ENCODE peak calls at places on chromosomes 3 and 15, in six cellular contexts. One of them, this sample, is unnamed.

GRCh38 chr15:72857331-72858065 is 73.9 kb upstream of the ADPGK start:
- DNase-seq in bronchial epithelial cell: peak
- DNase-seq in astrocyte: no peak
- DNase-seq in HCT116: no peak
- DNase-seq in foreskin fibroblast: no peak
- DNase-seq in gastrocnemius medialis: no peak
- DNase-seq in this sample: no peak

GRCh38 chr3:127141921-127142730 is 50.8 kb upstream of the PRR23E start:
- DNase-seq in bronchial epithelial cell: peak
- DNase-seq in astrocyte: no peak
- DNase-seq in HCT116: no peak
- DNase-seq in foreskin fibroblast: no peak
- DNase-seq in gastrocnemius medialis: no peak
- DNase-seq in this sample: peak

GRCh38 chr3:124768812-124769211 is 38.6 kb downstream of the UMPS start:
- DNase-seq in bronchial epithelial cell: peak
- DNase-seq in astrocyte: no peak
- DNase-seq in HCT116: no peak
- DNase-seq in foreskin fibroblast: no peak
- DNase-seq in gastrocnemius medialis: no peak
- DNase-seq in this sample: no peak

GRCh38 chr3:62445267-62445666 is 71.9 kb upstream of the FEZF2 start:
- DNase-seq in bronchial epithelial cell: peak
- DNase-seq in astrocyte: peak
- DNase-seq in HCT116: no peak
- DNase-seq in foreskin fibroblast: no peak
- DNase-seq in gastrocnemius medialis: no peak
- DNase-seq in this sample: no peak

GRCh38 chr3:170062769-170063168 is 25.0 kb downstream of the GPR160 start:
- DNase-seq in bronchial epithelial cell: no peak
- DNase-seq in astrocyte: no peak
- DNase-seq in HCT116: no peak
- DNase-seq in foreskin fibroblast: no peak
- DNase-seq in gastrocnemius medialis: no peak
- DNase-seq in this sample: no peak

GRCh38 chr3:32577621-32578556 is 7.2 kb upstream of the DYNC1LI1 start:
- DNase-seq in bronchial epithelial cell: no peak
- DNase-seq in astrocyte: no peak
- DNase-seq in HCT116: no peak
- DNase-seq in foreskin fibroblast: peak
- DNase-seq in gastrocnemius medialis: no peak
- DNase-seq in this sample: no peak

GRCh38 chr3:163058190-163058854 is 1561.7 kb downstream of the OTOL1 start:
- DNase-seq in bronchial epithelial cell: no peak
- DNase-seq in astrocyte: no peak
- DNase-seq in HCT116: no peak
- DNase-seq in foreskin fibroblast: no peak
- DNase-seq in gastrocnemius medialis: no peak
- DNase-seq in this sample: no peak

GRCh38 chr15:57395292-57395691 is 19.0 kb downstream of the CGNL1 start:
- DNase-seq in bronchial epithelial cell: peak
- DNase-seq in astrocyte: peak
- DNase-seq in HCT116: no peak
- DNase-seq in foreskin fibroblast: peak
- DNase-seq in gastrocnemius medialis: no peak
- DNase-seq in this sample: no peak

GRCh38 chr3:182238141-182238540 is 526.4 kb downstream of the SOX2 start:
- DNase-seq in bronchial epithelial cell: no peak
- DNase-seq in astrocyte: peak
- DNase-seq in HCT116: no peak
- DNase-seq in foreskin fibroblast: no peak
- DNase-seq in gastrocnemius medialis: no peak
- DNase-seq in this sample: no peak

GRCh38 chr3:81859524-81859923 is 98.1 kb upstream of the GBE1 start:
- DNase-seq in bronchial epithelial cell: peak
- DNase-seq in astrocyte: no peak
- DNase-seq in HCT116: no peak
- DNase-seq in foreskin fibroblast: no peak
- DNase-seq in gastrocnemius medialis: no peak
- DNase-seq in this sample: no peak

GRCh38 chr15:65032823-65033537 is 3.5 kb upstream of the MTFMT start:
- DNase-seq in bronchial epithelial cell: peak
- DNase-seq in astrocyte: peak
- DNase-seq in HCT116: peak
- DNase-seq in foreskin fibroblast: peak
- DNase-seq in gastrocnemius medialis: no peak
- DNase-seq in this sample: peak

GRCh38 chr3:195208183-195208582 is 62.8 kb downstream of the XXYLT1 start:
- DNase-seq in bronchial epithelial cell: no peak
- DNase-seq in astrocyte: no peak
- DNase-seq in HCT116: no peak
- DNase-seq in foreskin fibroblast: no peak
- DNase-seq in gastrocnemius medialis: no peak
- DNase-seq in this sample: no peak

GRCh38 chr3:126970101-126970500 is 12.8 kb upstream of the PLXNA1 start:
- DNase-seq in bronchial epithelial cell: no peak
- DNase-seq in astrocyte: no peak
- DNase-seq in HCT116: no peak
- DNase-seq in foreskin fibroblast: no peak
- DNase-seq in gastrocnemius medialis: no peak
- DNase-seq in this sample: no peak

GRCh38 chr3:13683288-13683687 is 134.4 kb downstream of the FBLN2 start:
- DNase-seq in bronchial epithelial cell: no peak
- DNase-seq in astrocyte: no peak
- DNase-seq in HCT116: no peak
- DNase-seq in foreskin fibroblast: no peak
- DNase-seq in gastrocnemius medialis: no peak
- DNase-seq in this sample: no peak

GRCh38 chr3:150544726-150545125 is 1.6 kb downstream of the SERP1 start:
- DNase-seq in bronchial epithelial cell: no peak
- DNase-seq in astrocyte: peak
- DNase-seq in HCT116: no peak
- DNase-seq in foreskin fibroblast: no peak
- DNase-seq in gastrocnemius medialis: no peak
- DNase-seq in this sample: no peak

GRCh38 chr15:31317980-31318342 is 8.7 kb upstream of the KLF13 start:
- DNase-seq in bronchial epithelial cell: no peak
- DNase-seq in astrocyte: no peak
- DNase-seq in HCT116: no peak
- DNase-seq in foreskin fibroblast: no peak
- DNase-seq in gastrocnemius medialis: no peak
- DNase-seq in this sample: no peak

GRCh38 chr15:87416591-87417257 is 839.8 kb downstream of the NTRK3 start:
- DNase-seq in bronchial epithelial cell: peak
- DNase-seq in astrocyte: no peak
- DNase-seq in HCT116: no peak
- DNase-seq in foreskin fibroblast: no peak
- DNase-seq in gastrocnemius medialis: no peak
- DNase-seq in this sample: no peak

GRCh38 chr3:172376402-172376801 is 71.9 kb downstream of the GHSR start:
- DNase-seq in bronchial epithelial cell: no peak
- DNase-seq in astrocyte: no peak
- DNase-seq in HCT116: no peak
- DNase-seq in foreskin fibroblast: no peak
- DNase-seq in gastrocnemius medialis: no peak
- DNase-seq in this sample: no peak

GRCh38 chr15:68227806-68228142 is 1.8 kb downstream of the CLN6 start:
- DNase-seq in bronchial epithelial cell: no peak
- DNase-seq in astrocyte: no peak
- DNase-seq in HCT116: no peak
- DNase-seq in foreskin fibroblast: no peak
- DNase-seq in gastrocnemius medialis: no peak
- DNase-seq in this sample: no peak

GRCh38 chr3:15041950-15042349 is 23.2 kb downstream of the MRPS25 start:
- DNase-seq in bronchial epithelial cell: no peak
- DNase-seq in astrocyte: no peak
- DNase-seq in HCT116: no peak
- DNase-seq in foreskin fibroblast: no peak
- DNase-seq in gastrocnemius medialis: no peak
- DNase-seq in this sample: no peak

GRCh38 chr3:11380314-11380713 is 108.1 kb downstream of the ATG7 start:
- DNase-seq in bronchial epithelial cell: no peak
- DNase-seq in astrocyte: no peak
- DNase-seq in HCT116: no peak
- DNase-seq in foreskin fibroblast: no peak
- DNase-seq in gastrocnemius medialis: no peak
- DNase-seq in this sample: no peak

GRCh38 chr3:11381563-11381962 is 109.4 kb downstream of the ATG7 start:
- DNase-seq in bronchial epithelial cell: peak
- DNase-seq in astrocyte: no peak
- DNase-seq in HCT116: no peak
- DNase-seq in foreskin fibroblast: no peak
- DNase-seq in gastrocnemius medialis: no peak
- DNase-seq in this sample: no peak

GRCh38 chr3:11379824-11380281 is 107.7 kb downstream of the ATG7 start:
- DNase-seq in bronchial epithelial cell: no peak
- DNase-seq in astrocyte: peak
- DNase-seq in HCT116: no peak
- DNase-seq in foreskin fibroblast: no peak
- DNase-seq in gastrocnemius medialis: no peak
- DNase-seq in this sample: no peak

GRCh38 chr3:11377726-11378125 is 105.5 kb downstream of the ATG7 start:
- DNase-seq in bronchial epithelial cell: peak
- DNase-seq in astrocyte: no peak
- DNase-seq in HCT116: no peak
- DNase-seq in foreskin fibroblast: no peak
- DNase-seq in gastrocnemius medialis: no peak
- DNase-seq in this sample: no peak

DNA sequence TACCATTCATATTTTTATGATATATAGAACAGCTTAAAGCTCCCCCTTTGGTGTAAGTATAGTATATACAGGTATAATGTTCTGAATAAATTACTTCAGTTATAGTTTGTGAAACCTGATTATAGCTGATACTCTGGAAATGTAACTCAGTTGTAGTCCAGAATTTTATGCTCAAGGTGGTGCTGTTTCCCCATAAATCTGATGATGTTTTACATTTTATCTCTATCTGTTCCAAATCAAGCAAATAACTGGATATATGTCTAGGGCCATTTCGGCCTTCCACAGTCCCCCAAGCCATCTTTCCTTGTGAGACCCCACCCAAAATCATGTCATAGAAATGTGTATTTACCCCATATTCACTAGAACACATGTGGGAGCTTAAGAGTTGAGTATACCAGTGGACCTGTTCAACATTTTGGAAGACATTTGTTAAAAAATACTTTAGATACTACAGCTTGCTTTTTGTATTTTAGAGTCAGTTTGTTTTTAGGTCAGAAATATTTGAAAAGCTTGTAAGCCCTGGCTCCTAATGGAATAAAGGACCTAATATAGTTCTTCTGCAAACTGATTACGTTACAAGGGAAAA is 107.1 kb downstream of the ATG7 start:
- DNase-seq in bronchial epithelial cell: peak
- DNase-seq in astrocyte: peak
- DNase-seq in HCT116: peak
- DNase-seq in foreskin fibroblast: peak
- DNase-seq in gastrocnemius medialis: no peak
- DNase-seq in this sample: peak
- TF ChIP-seq CTCF in bronchial epithelial cell: peak
- TF ChIP-seq CTCF in astrocyte: peak
- TF ChIP-seq CTCF in HCT116: peak
- TF ChIP-seq CTCF in foreskin fibroblast: peak
- TF ChIP-seq CTCF in gastrocnemius medialis: peak
- TF ChIP-seq CTCF in this sample: peak

GRCh38 chr3:4904801-4905695 is 74.2 kb upstream of the BHLHE40 start:
- DNase-seq in bronchial epithelial cell: peak
- DNase-seq in astrocyte: peak
- DNase-seq in HCT116: no peak
- DNase-seq in foreskin fibroblast: peak
- DNase-seq in gastrocnemius medialis: no peak
- DNase-seq in this sample: peak
- H3K4me3 ChIP-seq in bronchial epithelial cell: no peak
- H3K4me3 ChIP-seq in astrocyte: no peak
- H3K4me3 ChIP-seq in HCT116: no peak
- H3K4me3 ChIP-seq in foreskin fibroblast: no peak
- H3K4me3 ChIP-seq in gastrocnemius medialis: no peak
- H3K4me3 ChIP-seq in this sample: peak

GRCh38 chr3:11478167-11478566 is 165.5 kb downstream of the VGLL4 start:
- DNase-seq in bronchial epithelial cell: peak
- DNase-seq in astrocyte: no peak
- DNase-seq in HCT116: no peak
- DNase-seq in foreskin fibroblast: no peak
- DNase-seq in gastrocnemius medialis: no peak
- DNase-seq in this sample: no peak

GRCh38 chr3:11475324-11475723 is 168.4 kb downstream of the VGLL4 start:
- DNase-seq in bronchial epithelial cell: no peak
- DNase-seq in astrocyte: no peak
- DNase-seq in HCT116: no peak
- DNase-seq in foreskin fibroblast: no peak
- DNase-seq in gastrocnemius medialis: no peak
- DNase-seq in this sample: no peak

GRCh38 chr3:11477286-11477935 is 166.3 kb downstream of the VGLL4 start:
- DNase-seq in bronchial epithelial cell: peak
- DNase-seq in astrocyte: peak
- DNase-seq in HCT116: no peak
- DNase-seq in foreskin fibroblast: peak
- DNase-seq in gastrocnemius medialis: no peak
- DNase-seq in this sample: no peak

GRCh38 chr3:11479230-11479620 is 164.5 kb downstream of the VGLL4 start:
- DNase-seq in bronchial epithelial cell: no peak
- DNase-seq in astrocyte: no peak
- DNase-seq in HCT116: no peak
- DNase-seq in foreskin fibroblast: no peak
- DNase-seq in gastrocnemius medialis: no peak
- DNase-seq in this sample: peak

DNA sequence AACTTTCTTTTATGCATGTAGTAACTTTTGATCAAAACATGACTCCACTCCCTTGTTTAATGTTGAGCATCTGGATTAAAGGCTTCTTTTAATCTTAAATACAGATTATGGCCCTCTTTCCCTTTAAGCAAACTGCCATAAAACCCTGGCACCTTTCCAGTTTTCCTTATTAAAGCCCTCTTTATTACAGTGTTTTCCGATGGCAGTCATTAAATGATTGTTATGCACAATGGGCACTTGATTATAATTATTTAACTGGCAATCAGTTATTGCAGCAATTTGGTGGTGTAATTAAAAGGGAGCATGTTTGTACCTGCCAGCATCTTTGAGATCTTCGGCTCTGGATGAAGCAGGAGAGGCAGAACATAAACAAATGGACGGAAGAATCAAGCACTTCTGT is 166.9 kb downstream of the VGLL4 start:
- DNase-seq in bronchial epithelial cell: peak
- DNase-seq in astrocyte: no peak
- DNase-seq in HCT116: no peak
- DNase-seq in foreskin fibroblast: no peak
- DNase-seq in gastrocnemius medialis: no peak
- DNase-seq in this sample: no peak
- TF ChIP-seq CTCF in bronchial epithelial cell: no peak
- TF ChIP-seq CTCF in astrocyte: no peak
- TF ChIP-seq CTCF in HCT116: no peak
- TF ChIP-seq CTCF in foreskin fibroblast: no peak
- TF ChIP-seq CTCF in gastrocnemius medialis: no peak
- TF ChIP-seq CTCF in this sample: no peak

DNA sequence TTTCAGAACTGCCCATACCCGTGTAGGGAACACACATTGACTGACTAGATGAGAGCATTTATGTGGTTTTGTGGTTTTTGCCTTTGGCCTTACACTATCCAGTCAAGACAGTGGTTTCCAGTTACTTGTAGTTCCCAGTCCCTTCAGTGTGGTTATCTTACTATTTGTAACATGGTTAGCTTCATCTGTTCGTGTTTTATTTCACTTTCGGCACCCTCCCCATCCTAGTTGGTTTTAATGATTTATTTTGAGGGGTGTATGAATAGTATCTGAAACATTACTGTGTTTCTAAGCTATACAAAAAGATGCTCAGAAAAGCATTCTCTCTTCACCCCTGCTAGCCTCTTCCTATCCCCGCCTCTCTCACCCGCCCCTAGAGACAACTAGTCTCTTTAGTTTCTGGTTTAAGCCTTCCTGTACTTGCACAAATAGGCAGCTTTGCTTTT is 14.1 kb downstream of the LYSMD4 start:
- DNase-seq in bronchial epithelial cell: no peak
- DNase-seq in astrocyte: peak
- DNase-seq in HCT116: no peak
- DNase-seq in foreskin fibroblast: peak
- DNase-seq in gastrocnemius medialis: no peak
- DNase-seq in this sample: no peak
- H3K4me3 ChIP-seq in bronchial epithelial cell: no peak
- H3K4me3 ChIP-seq in astrocyte: no peak
- H3K4me3 ChIP-seq in HCT116: no peak
- H3K4me3 ChIP-seq in foreskin fibroblast: no peak
- H3K4me3 ChIP-seq in gastrocnemius medialis: no peak
- H3K4me3 ChIP-seq in this sample: no peak